ENCODE peak calls at places on chromosomes 1 and 21, in six cellular contexts. One of them, this sample, is unnamed.

GRCh38 chr21:29753216-29753615 is 186.6 kb downstream of the GRIK1 start:
- DNase-seq in heart left ventricle: no peak
- DNase-seq in body of pancreas: no peak
- DNase-seq in upper lobe of left lung: no peak
- DNase-seq in transverse colon: no peak
- DNase-seq in uterus: no peak
- DNase-seq in this sample: no peak

GRCh38 chr21:39258207-39258606 is 55.2 kb downstream of the BRWD1 start:
- DNase-seq in heart left ventricle: no peak
- DNase-seq in upper lobe of left lung: no peak
- DNase-seq in transverse colon: no peak
- DNase-seq in uterus: no peak
- DNase-seq in body of pancreas: no peak
- DNase-seq in this sample: no peak

GRCh38 chr1:183319051-183319450 is 99.1 kb downstream of the NMNAT2 start:
- DNase-seq in uterus: no peak
- DNase-seq in transverse colon: no peak
- DNase-seq in heart left ventricle: no peak
- DNase-seq in upper lobe of left lung: no peak
- DNase-seq in body of pancreas: no peak
- DNase-seq in this sample: no peak

GRCh38 chr1:220592714-220593113 is 64.8 kb downstream of the MARK1 start:
- DNase-seq in transverse colon: no peak
- DNase-seq in heart left ventricle: no peak
- DNase-seq in uterus: no peak
- DNase-seq in body of pancreas: no peak
- DNase-seq in upper lobe of left lung: no peak
- DNase-seq in this sample: no peak

GRCh38 chr1:11286735-11287410 is 13.9 kb downstream of the UBIAD1 start:
- DNase-seq in uterus: no peak
- DNase-seq in heart left ventricle: no peak
- DNase-seq in transverse colon: no peak
- DNase-seq in body of pancreas: no peak
- DNase-seq in upper lobe of left lung: no peak
- DNase-seq in this sample: no peak

GRCh38 chr1:210328746-210329488 is at the start of gene HHAT:
- DNase-seq in body of pancreas: peak; percentile 82
- DNase-seq in heart left ventricle: peak; percentile 93
- DNase-seq in transverse colon: peak; percentile 86
- DNase-seq in upper lobe of left lung: peak; percentile 69
- DNase-seq in uterus: peak; percentile 70
- DNase-seq in this sample: peak; percentile 87

GRCh38 chr1:18965206-18966173 is 9.0 kb upstream of the IFFO2 start:
- DNase-seq in uterus: no peak
- DNase-seq in heart left ventricle: no peak
- DNase-seq in transverse colon: no peak
- DNase-seq in body of pancreas: no peak
- DNase-seq in upper lobe of left lung: peak; percentile 58
- DNase-seq in this sample: no peak

GRCh38 chr1:209652121-209652742 is at the start of gene LAMB3:
- DNase-seq in transverse colon: peak; percentile 93
- DNase-seq in heart left ventricle: no peak
- DNase-seq in uterus: no peak
- DNase-seq in body of pancreas: no peak
- DNase-seq in upper lobe of left lung: peak; percentile 81
- DNase-seq in this sample: peak; percentile 33

GRCh38 chr21:35294231-35294898 is 245.3 kb upstream of the RUNX1 start:
- DNase-seq in upper lobe of left lung: no peak
- DNase-seq in uterus: no peak
- DNase-seq in body of pancreas: peak; percentile 67
- DNase-seq in transverse colon: peak; percentile 78
- DNase-seq in heart left ventricle: no peak
- DNase-seq in this sample: no peak

DNA sequence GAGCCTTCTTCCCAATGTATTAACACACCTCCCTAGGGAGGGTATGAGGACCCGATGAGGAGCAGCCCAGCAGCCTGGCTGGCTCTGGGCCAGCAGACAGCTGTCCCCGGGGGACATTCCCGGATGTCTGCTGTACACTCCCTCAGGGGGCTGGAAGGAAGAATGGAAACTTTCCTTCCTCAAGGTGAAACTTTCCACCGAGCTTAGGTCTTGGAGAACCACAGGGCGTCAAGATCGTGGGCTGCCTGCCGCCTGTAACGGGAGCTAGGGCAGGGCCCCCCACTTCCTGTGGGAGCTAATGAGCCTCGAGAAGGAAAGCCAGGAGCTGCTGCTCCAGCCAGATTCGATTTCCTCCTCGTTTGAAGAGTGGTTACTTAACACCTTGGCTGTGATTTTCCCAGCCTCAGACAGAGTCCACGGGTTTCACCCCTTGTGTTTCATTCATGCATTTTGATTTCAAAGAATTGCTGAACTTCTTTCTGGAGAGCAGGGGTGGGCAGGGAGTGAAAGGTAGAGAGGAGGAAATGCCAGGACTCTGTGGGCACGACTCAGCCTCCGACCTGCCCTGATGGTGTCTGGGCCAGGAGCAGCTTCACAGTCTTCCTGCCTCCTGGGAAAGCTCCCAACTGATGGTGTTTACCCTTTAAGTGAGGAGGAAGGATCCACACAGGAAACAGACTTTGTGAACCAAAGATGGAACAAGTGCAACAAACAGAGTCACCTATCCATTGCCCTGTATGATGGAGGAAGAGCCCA is 29.7 kb downstream of the UBE2T start:
- DNase-seq in uterus: no peak
- DNase-seq in heart left ventricle: no peak
- DNase-seq in transverse colon: no peak
- DNase-seq in body of pancreas: no peak
- DNase-seq in upper lobe of left lung: no peak
- DNase-seq in this sample: no peak
- TF ChIP-seq POLR2A in uterus: no peak
- TF ChIP-seq POLR2A in heart left ventricle: no peak
- TF ChIP-seq POLR2A in transverse colon: no peak
- TF ChIP-seq POLR2A in body of pancreas: no peak
- TF ChIP-seq POLR2A in upper lobe of left lung: no peak
- TF ChIP-seq POLR2A in this sample: no peak

DNA sequence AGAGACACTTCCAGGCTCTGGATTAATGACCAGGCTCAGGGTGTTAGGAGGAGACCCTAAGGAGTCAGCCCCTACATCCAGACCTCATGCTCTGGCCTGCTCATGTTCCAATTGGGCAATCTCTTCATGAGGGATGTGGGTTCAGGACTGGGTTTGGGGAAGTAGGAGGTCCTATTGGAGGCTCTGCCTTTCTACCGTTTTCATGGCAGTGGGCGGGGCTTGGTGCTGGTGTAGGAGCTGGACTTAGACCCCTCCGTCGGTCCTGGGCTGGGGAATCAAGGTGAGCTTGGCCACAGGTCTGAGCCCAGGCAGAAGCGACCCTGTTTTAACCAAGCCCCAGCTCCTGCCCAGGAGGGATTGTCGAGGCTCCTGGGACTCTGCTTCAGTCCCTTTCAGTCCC is 123.4 kb downstream of the PRDM16 start:
- DNase-seq in heart left ventricle: no peak
- DNase-seq in transverse colon: peak; percentile 34
- DNase-seq in uterus: no peak
- DNase-seq in upper lobe of left lung: no peak
- DNase-seq in body of pancreas: no peak
- DNase-seq in this sample: no peak
- H3K27ac ChIP-seq in heart left ventricle: no peak overlapping the region
- H3K27ac ChIP-seq in transverse colon: no peak overlapping the region
- H3K27ac ChIP-seq in uterus: no peak overlapping the region
- H3K27ac ChIP-seq in upper lobe of left lung: no peak overlapping the region
- H3K27ac ChIP-seq in body of pancreas: no peak overlapping the region
- H3K27ac ChIP-seq in this sample: no peak overlapping the region

GRCh38 chr1:203267347-203267846 is 37.9 kb upstream of the BTG2 start:
- DNase-seq in uterus: peak; percentile 89
- DNase-seq in transverse colon: peak; percentile 90
- DNase-seq in heart left ventricle: peak; percentile 86
- DNase-seq in upper lobe of left lung: peak; percentile 75
- DNase-seq in body of pancreas: peak; percentile 86
- DNase-seq in this sample: peak; percentile 82
- TF ChIP-seq POLR2A in uterus: no peak
- TF ChIP-seq POLR2A in transverse colon: no peak
- TF ChIP-seq POLR2A in heart left ventricle: no peak
- TF ChIP-seq POLR2A in upper lobe of left lung: no peak
- TF ChIP-seq POLR2A in body of pancreas: no peak
- TF ChIP-seq POLR2A in this sample: no peak

GRCh38 chr1:246591958-246592357 is 25.7 kb downstream of the CNST start:
- DNase-seq in transverse colon: peak; percentile 71
- DNase-seq in heart left ventricle: no peak
- DNase-seq in uterus: no peak
- DNase-seq in body of pancreas: no peak
- DNase-seq in upper lobe of left lung: no peak
- DNase-seq in this sample: no peak
- H3K27ac ChIP-seq in transverse colon: peak overlapping the region; percentile 82
- H3K27ac ChIP-seq in heart left ventricle: no peak overlapping the region
- H3K27ac ChIP-seq in uterus: peak overlapping the region; percentile 16
- H3K27ac ChIP-seq in body of pancreas: no peak overlapping the region
- H3K27ac ChIP-seq in upper lobe of left lung: no peak overlapping the region
- H3K27ac ChIP-seq in this sample: no peak overlapping the region

DNA sequence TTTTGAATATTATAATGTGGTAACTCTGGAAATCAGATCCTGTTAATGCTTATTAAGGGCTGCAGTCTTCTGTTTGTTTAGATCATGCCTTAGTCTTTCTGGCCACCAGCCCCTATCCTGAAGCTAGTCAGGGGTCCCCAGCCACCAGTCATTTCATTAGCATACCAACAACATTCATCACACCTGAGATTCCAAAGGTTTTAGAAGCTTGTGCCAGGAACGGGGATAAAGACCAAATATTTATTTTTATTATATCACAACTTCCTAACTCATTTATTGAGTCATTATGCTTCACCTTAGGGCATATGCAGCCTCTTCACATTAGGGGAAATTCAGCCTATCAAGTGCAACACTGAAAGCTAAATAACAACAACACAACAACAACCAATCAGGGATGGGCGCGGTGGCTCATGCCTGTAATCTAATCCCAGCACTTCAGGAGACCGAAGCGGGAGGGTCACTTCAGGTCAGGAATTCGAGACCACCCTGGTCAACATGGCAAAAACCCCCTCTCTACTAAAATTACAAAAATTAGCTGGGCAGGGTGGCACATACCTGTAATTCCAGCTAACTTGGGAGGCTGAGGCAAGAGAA is 2.9 kb upstream of the PSEN2 start:
- DNase-seq in heart left ventricle: no peak
- DNase-seq in body of pancreas: no peak
- DNase-seq in upper lobe of left lung: no peak
- DNase-seq in transverse colon: no peak
- DNase-seq in uterus: no peak
- DNase-seq in this sample: no peak
- TF ChIP-seq POLR2A in heart left ventricle: no peak
- TF ChIP-seq POLR2A in body of pancreas: no peak
- TF ChIP-seq POLR2A in upper lobe of left lung: no peak
- TF ChIP-seq POLR2A in transverse colon: no peak
- TF ChIP-seq POLR2A in uterus: no peak
- TF ChIP-seq POLR2A in this sample: no peak

GRCh38 chr1:64043976-64044375 is 159.4 kb upstream of the UBE2U start:
- DNase-seq in body of pancreas: no peak
- DNase-seq in uterus: peak; percentile 17
- DNase-seq in heart left ventricle: no peak
- DNase-seq in transverse colon: no peak
- DNase-seq in upper lobe of left lung: no peak
- DNase-seq in this sample: no peak
- H3K27ac ChIP-seq in body of pancreas: no peak overlapping the region
- H3K27ac ChIP-seq in uterus: peak overlapping the region; percentile 82
- H3K27ac ChIP-seq in heart left ventricle: peak overlapping the region; percentile 88
- H3K27ac ChIP-seq in transverse colon: no peak overlapping the region
- H3K27ac ChIP-seq in upper lobe of left lung: no peak overlapping the region
- H3K27ac ChIP-seq in this sample: no peak overlapping the region

This sample was measured in right lobe of liver.